ENCODE peak calls at places on chromosomes 1 and 21, in five cellular contexts. N is endodermal cell; W is CD8-positive, alpha-beta memory T cell; F is astrocyte; X is fibroblast of lung. U is an unnamed sample.

GRCh38 chr1:172537366-172537765 is 4.4 kb downstream of the SUCO start:
- DNase-seq in W (no peak), F (peak; percentile 45), N (no peak), X (no peak), U (peak; percentile 73)

GRCh38 chr1:241688940-241689368 is 36.9 kb downstream of the WDR64 start:
- DNase-seq in X (no peak), N (peak; percentile 46), F (peak; percentile 50), W (no peak), U (peak; percentile 98)

GRCh38 chr1:174217787-174218574 is 58.7 kb downstream of the RABGAP1L start:
- DNase-seq in X (peak; percentile 64), F (peak; percentile 16), W (no peak), N (no peak), U (peak; percentile 27)

GRCh38 chr1:152983743-152984142 is at the start of gene SPRR1A:
- DNase-seq in N (no peak), W (no peak), X (no peak), F (no peak), U (peak; percentile 76)

GRCh38 chr1:59367269-59368006 is 70.5 kb downstream of the FGGY start:
- DNase-seq in W (no peak), X (peak; percentile 98), N (peak; percentile 46), F (peak; percentile 96), U (peak; percentile 62)

GRCh38 chr1:14494931-14495330 is 103.6 kb upstream of the KAZN start:
- DNase-seq in X (no peak), N (no peak), F (no peak), W (no peak), U (no peak)

GRCh38 chr1:178379807-178380206 is 117.0 kb downstream of the CLEC20A start:
- DNase-seq in X (no peak), N (peak; percentile 91), F (no peak), W (no peak), U (no peak)

GRCh38 chr1:189220750-189221149 is 1256.9 kb downstream of the BRINP3 start:
- DNase-seq in F (no peak), X (peak; percentile 9), N (no peak), W (no peak), U (no peak)

GRCh38 chr1:219174672-219175564 is 1.2 kb downstream of the LYPLAL1 start:
- DNase-seq in W (no peak), X (peak; percentile 89), N (peak; percentile 73), F (peak; percentile 94), U (peak; percentile 67)

GRCh38 chr1:84635261-84635848 is 54.9 kb downstream of the SSX2IP start:
- DNase-seq in F (no peak), X (no peak), W (no peak), N (no peak), U (no peak)

GRCh38 chr1:200359610-200360163 is 50.1 kb downstream of the ZNF281 start:
- DNase-seq in W (no peak), X (peak; percentile 46), F (peak; percentile 74), N (peak; percentile 40), U (peak; percentile 52)

GRCh38 chr1:175635092-175635491 is 108.3 kb downstream of the TNR start:
- DNase-seq in F (no peak), X (no peak), W (no peak), N (no peak), U (no peak)

GRCh38 chr1:112818990-112819689 is 104.0 kb upstream of the PPM1J start:
- DNase-seq in F (peak; percentile 85), X (peak; percentile 62), N (peak; percentile 70), W (no peak), U (no peak)

GRCh38 chr1:43558346-43558841 is 27.7 kb downstream of the PTPRF start:
- DNase-seq in X (peak; percentile 46), N (peak; percentile 85), W (no peak), F (peak; percentile 62), U (no peak)
- H3K27ac ChIP-seq in X (no peak overlapping the region), N (peak overlapping the region; percentile 21), W (no peak overlapping the region), F (peak overlapping the region; percentile 12), U (no peak overlapping the region)

DNA sequence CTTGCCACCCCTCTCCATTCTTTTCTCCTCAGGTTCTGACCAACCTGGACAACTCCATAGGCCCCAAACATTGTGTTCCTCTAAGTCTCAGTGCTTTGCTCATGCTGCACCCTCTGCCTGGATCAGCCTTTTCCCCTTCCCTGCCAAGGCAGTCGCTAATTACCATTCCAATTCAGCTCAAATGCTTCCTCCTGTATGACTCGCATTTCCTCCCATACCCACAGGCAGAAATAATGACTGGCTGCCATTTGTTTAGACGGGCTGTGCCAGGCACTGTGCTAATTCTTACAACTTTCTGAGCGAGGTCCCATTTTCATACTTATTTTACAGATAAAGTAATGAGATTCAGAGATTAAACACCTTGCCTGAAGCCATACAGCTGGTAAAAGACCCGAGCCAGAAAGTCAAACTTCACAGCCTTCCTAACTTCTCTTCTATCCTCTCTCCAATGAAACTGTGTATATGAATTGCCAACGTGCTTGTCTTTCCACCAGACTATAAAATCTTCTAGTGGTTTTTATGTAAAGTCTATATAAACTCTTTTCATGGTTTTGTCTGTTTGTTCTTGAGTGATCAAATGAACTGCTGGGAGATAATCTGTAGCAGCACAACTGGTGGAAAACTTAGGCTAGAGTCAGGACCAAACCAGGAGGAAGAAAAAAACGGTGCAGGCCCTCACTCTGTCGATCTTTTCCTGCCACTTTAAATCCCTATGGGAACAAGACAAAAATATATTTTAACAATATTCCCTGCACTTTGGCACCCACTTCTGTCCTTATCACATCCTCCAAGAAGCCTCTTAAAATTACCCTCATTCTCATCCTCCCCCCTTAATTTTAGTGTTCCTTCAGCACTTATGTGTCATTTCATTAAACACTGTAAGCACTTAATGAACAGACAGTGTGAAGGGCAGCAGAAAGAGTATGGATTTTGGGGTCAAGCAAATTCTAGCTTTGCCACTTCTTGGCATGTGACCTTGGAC is 33.7 kb downstream of the RAB3B start:
- DNase-seq in N (peak; percentile 54), F (peak; percentile 34), X (peak; percentile 15), W (no peak), U (peak; percentile 17)
- H3K4me3 ChIP-seq in N (no peak overlapping the region), F (no peak overlapping the region), X (no peak overlapping the region), W (no peak overlapping the region), U (no peak overlapping the region)

GRCh38 chr1:5898266-5898665 is 94.0 kb downstream of the NPHP4 start:
- DNase-seq in X (no peak), N (no peak), W (no peak), F (no peak), U (no peak)

GRCh38 chr1:5903680-5904079 is 88.5 kb downstream of the NPHP4 start:
- DNase-seq in X (no peak), F (no peak), N (peak; percentile 16), W (no peak), U (no peak)

GRCh38 chr1:5903031-5903430 is 89.2 kb downstream of the NPHP4 start:
- DNase-seq in F (no peak), N (no peak), W (no peak), X (no peak), U (no peak)

GRCh38 chr1:5901841-5902240 is 90.4 kb downstream of the NPHP4 start:
- DNase-seq in X (no peak), W (no peak), N (peak; percentile 68), F (no peak), U (no peak)

DNA sequence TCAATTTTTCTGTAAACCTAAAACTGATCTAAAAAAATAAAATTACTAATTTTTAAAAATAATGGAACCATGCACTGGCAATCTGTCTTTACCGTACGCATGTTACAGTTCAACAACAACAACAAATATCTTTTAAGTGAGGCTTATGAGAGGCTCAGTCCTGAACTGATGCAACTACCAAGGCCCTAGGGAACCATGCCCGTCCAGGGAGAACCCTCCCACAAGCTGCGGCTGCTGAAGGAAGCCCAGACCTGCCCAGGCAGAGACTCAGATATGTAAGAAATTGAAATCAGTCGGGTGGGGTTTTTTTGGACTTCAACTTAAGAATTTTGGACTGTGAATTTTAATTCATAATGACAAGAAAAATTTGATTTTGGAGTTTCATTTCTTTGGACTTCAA is 91.1 kb downstream of the NPHP4 start:
- DNase-seq in N (no peak), W (no peak), F (no peak), X (no peak), U (peak; percentile 67)
- H3K27ac ChIP-seq in N (no peak overlapping the region), W (no peak overlapping the region), F (no peak overlapping the region), X (no peak overlapping the region), U (peak overlapping the region; percentile 42)

DNA sequence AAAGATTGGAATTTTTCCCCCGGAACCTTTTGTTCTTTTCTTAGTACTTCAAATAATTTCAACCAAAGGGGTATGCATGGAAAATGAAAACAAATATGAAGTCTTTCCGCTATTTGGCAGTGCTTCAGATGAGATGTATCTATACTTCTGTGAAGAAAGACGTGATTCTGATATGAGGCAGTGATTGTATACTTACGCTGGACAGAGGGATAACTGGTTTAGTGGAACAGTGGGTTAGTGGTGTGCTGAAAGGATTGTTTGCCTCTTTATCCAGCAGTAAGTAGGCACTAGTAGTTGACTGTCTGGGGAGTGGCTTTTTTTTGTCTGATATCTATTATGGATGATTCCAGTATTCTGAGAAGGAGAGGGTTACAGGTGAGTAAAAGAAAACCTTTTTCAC is 61.4 kb downstream of the MAST2 start:
- DNase-seq in X (peak; percentile 48), F (no peak), N (no peak), W (no peak), U (peak; percentile 17)
- H3K4me3 ChIP-seq in X (peak overlapping the region; percentile 44), F (peak overlapping the region; percentile 60), N (no peak overlapping the region), W (no peak overlapping the region), U (peak overlapping the region; percentile 16)

DNA sequence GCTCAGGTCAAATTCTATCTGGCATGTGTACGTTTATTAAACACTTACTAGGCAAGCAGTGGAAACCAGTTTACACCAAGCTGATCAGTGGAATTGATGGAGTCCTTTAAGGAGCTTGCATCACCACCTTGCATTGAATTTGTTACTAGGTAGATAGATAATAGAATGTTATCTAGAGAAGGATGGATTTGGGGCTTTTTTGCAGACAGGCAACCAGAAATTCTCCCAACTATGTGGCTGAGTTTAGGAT is 44.9 kb downstream of the HHAT start:
- DNase-seq in F (no peak), W (no peak), N (peak; percentile 72), X (no peak), U (no peak)
- H3K27ac ChIP-seq in F (peak overlapping the region; percentile 22), W (no peak overlapping the region), N (no peak overlapping the region), X (no peak overlapping the region), U (no peak overlapping the region)

GRCh38 chr21:34029724-34030528 is 43.5 kb upstream of the MRPS6 start:
- DNase-seq in F (peak; percentile 84), X (peak; percentile 89), W (peak; percentile 23), N (peak; percentile 87), U (peak; percentile 75)
- H3K4me3 ChIP-seq in F (no peak overlapping the region), X (no peak overlapping the region), W (no peak overlapping the region), N (no peak overlapping the region), U (no peak overlapping the region)

GRCh38 chr1:39391741-39392679 is 99.4 kb upstream of the BMP8A start:
- DNase-seq in F (peak; percentile 91), W (no peak), N (no peak), X (peak; percentile 81), U (peak; percentile 82)

GRCh38 chr1:39392851-39393573 is 98.4 kb upstream of the BMP8A start:
- DNase-seq in F (no peak), N (no peak), X (no peak), W (no peak), U (no peak)

GRCh38 chr1:39394059-39394458 is 97.4 kb upstream of the BMP8A start:
- DNase-seq in N (no peak), X (no peak), W (no peak), F (no peak), U (no peak)

GRCh38 chr1:39394598-39394997 is 96.8 kb upstream of the BMP8A start:
- DNase-seq in W (peak; percentile 17), F (no peak), X (no peak), N (peak; percentile 81), U (peak; percentile 82)

DNA sequence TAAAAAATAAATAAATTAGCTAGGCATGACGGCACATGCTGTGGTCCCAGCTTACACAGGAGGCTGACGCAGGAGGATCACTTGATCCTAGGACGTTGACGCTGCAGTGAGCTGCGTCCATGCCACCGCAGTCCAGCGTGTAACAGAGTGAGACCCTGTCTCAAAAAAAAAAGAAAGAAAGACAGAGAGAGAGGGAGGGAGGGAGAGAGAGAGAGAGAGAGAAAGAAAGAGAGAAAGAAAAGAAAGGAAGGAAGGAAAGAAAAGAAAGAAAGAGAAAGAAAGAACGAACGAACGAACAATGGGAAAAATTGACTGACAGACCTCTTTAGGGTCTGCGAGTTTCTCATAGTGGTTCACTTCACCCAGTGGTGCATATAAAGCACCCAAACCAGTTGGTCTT is 97.8 kb upstream of the BMP8A start:
- DNase-seq in N (no peak), W (no peak), F (no peak), X (no peak), U (no peak)
- H3K27ac ChIP-seq in N (no peak overlapping the region), W (no peak overlapping the region), F (peak overlapping the region; percentile 84), X (no peak overlapping the region), U (no peak overlapping the region)

U was measured in mammary epithelial cell.